ENCODE peak calls at places on chromosomes 2 and 18, in six cellular contexts. One of them, this sample, is unnamed. For H3K27me3, the result is how much of the 10 kb centered on the place peaks cover.

GRCh38 chr18:416928-417327 is 83.6 kb downstream of the COLEC12 start:
- DNase-seq in A673: no peak
- DNase-seq in PC-3: no peak
- DNase-seq in neural progenitor cell: no peak
- DNase-seq in Peyer's patch: no peak
- DNase-seq in IMR-90: no peak
- DNase-seq in this sample: no peak

GRCh38 chr2:96164459-96165184 is 19.4 kb upstream of the DUSP2 start:
- DNase-seq in A673: no peak
- DNase-seq in PC-3: no peak
- DNase-seq in neural progenitor cell: peak
- DNase-seq in Peyer's patch: no peak
- DNase-seq in IMR-90: no peak
- DNase-seq in this sample: peak

GRCh38 chr2:181628590-181629585 is 28.0 kb downstream of the CERKL start:
- DNase-seq in A673: peak
- DNase-seq in PC-3: no peak
- DNase-seq in neural progenitor cell: no peak
- DNase-seq in Peyer's patch: no peak
- DNase-seq in IMR-90: no peak
- DNase-seq in this sample: no peak

GRCh38 chr18:78021196-78021595 is 771.5 kb downstream of the GALR1 start:
- DNase-seq in A673: no peak
- DNase-seq in PC-3: no peak
- DNase-seq in neural progenitor cell: peak
- DNase-seq in Peyer's patch: no peak
- DNase-seq in IMR-90: no peak
- DNase-seq in this sample: no peak

GRCh38 chr18:36509646-36510197 is 212.2 kb downstream of the FHOD3 start:
- DNase-seq in A673: no peak
- DNase-seq in PC-3: no peak
- DNase-seq in neural progenitor cell: no peak
- DNase-seq in Peyer's patch: no peak
- DNase-seq in IMR-90: no peak
- DNase-seq in this sample: no peak

GRCh38 chr2:100317634-100318033 is 4.7 kb downstream of the LONRF2 start:
- DNase-seq in A673: no peak
- DNase-seq in PC-3: peak
- DNase-seq in neural progenitor cell: peak
- DNase-seq in Peyer's patch: no peak
- DNase-seq in IMR-90: no peak
- DNase-seq in this sample: no peak

GRCh38 chr2:42925742-42926437 is 133.5 kb upstream of the HAAO start:
- DNase-seq in A673: no peak
- DNase-seq in PC-3: no peak
- DNase-seq in neural progenitor cell: peak
- DNase-seq in Peyer's patch: no peak
- DNase-seq in IMR-90: no peak
- DNase-seq in this sample: no peak

GRCh38 chr2:172299741-172300140 is 127.6 kb upstream of the ITGA6 start:
- DNase-seq in A673: no peak
- DNase-seq in PC-3: peak
- DNase-seq in neural progenitor cell: no peak
- DNase-seq in Peyer's patch: no peak
- DNase-seq in IMR-90: peak
- DNase-seq in this sample: no peak

GRCh38 chr2:10091182-10091932 is 11.1 kb upstream of the CYS1 start:
- DNase-seq in A673: no peak
- DNase-seq in PC-3: no peak
- DNase-seq in neural progenitor cell: no peak
- DNase-seq in Peyer's patch: peak
- DNase-seq in IMR-90: no peak
- DNase-seq in this sample: no peak
- H3K4me3 ChIP-seq in A673: no peak
- H3K4me3 ChIP-seq in PC-3: no peak
- H3K4me3 ChIP-seq in neural progenitor cell: no peak
- H3K4me3 ChIP-seq in Peyer's patch: peak
- H3K4me3 ChIP-seq in IMR-90: no peak
- H3K4me3 ChIP-seq in this sample: peak

GRCh38 chr2:3424171-3424795 is 44.8 kb downstream of the TRAPPC12 start:
- DNase-seq in A673: no peak
- DNase-seq in PC-3: no peak
- DNase-seq in neural progenitor cell: no peak
- DNase-seq in Peyer's patch: no peak
- DNase-seq in IMR-90: no peak
- DNase-seq in this sample: no peak
- TF ChIP-seq CTCF in A673: no peak
- TF ChIP-seq CTCF in PC-3: peak
- TF ChIP-seq CTCF in neural progenitor cell: peak
- TF ChIP-seq CTCF in Peyer's patch: no peak
- TF ChIP-seq CTCF in IMR-90: no peak
- TF ChIP-seq CTCF in this sample: no peak

GRCh38 chr2:70964596-70965386 is 13.6 kb upstream of the ANKRD53 start:
- DNase-seq in A673: no peak
- DNase-seq in PC-3: no peak
- DNase-seq in neural progenitor cell: peak
- DNase-seq in Peyer's patch: peak
- DNase-seq in IMR-90: peak
- DNase-seq in this sample: peak
- H3K27me3 ChIP-seq in A673: under half
- H3K27me3 ChIP-seq in PC-3: under half
- H3K27me3 ChIP-seq in neural progenitor cell: half or more
- H3K27me3 ChIP-seq in Peyer's patch: under half
- H3K27me3 ChIP-seq in IMR-90: under half
- H3K27me3 ChIP-seq in this sample: under half

DNA sequence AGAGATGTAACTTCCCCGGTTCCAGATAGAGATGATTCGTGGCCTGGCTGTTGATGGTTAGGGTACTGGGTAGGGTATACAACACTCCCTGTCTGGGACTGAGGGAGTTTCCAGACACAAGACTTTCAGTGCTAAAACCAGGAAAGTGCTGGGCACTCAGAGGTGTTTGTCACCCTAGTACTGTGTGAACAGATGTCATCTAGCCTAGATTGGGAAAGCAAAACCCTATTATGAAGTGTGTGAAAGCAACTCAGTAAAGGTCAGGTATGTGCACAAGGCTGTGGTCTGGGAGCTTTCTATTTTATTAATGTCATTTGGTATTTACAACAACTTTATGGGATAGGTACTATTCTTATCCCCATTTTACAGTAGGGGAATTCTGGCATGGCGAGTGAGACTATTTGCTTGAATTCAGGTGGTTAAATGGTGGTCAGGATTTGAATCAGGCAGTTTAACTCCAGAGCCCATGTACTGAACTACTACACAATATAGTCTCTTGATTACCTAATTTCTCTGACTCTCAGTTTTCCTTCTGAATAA is 2.6 kb downstream of the BZW1 start:
- DNase-seq in A673: no peak
- DNase-seq in PC-3: no peak
- DNase-seq in neural progenitor cell: no peak
- DNase-seq in Peyer's patch: no peak
- DNase-seq in IMR-90: no peak
- DNase-seq in this sample: peak
- H3K4me3 ChIP-seq in A673: no peak
- H3K4me3 ChIP-seq in PC-3: peak
- H3K4me3 ChIP-seq in neural progenitor cell: no peak
- H3K4me3 ChIP-seq in Peyer's patch: no peak
- H3K4me3 ChIP-seq in IMR-90: no peak
- H3K4me3 ChIP-seq in this sample: peak

GRCh38 chr2:29314816-29315571 is 199.8 kb downstream of the CLIP4 start:
- DNase-seq in A673: peak
- DNase-seq in PC-3: peak
- DNase-seq in neural progenitor cell: peak
- DNase-seq in Peyer's patch: no peak
- DNase-seq in IMR-90: no peak
- DNase-seq in this sample: peak
- TF ChIP-seq CTCF in A673: peak
- TF ChIP-seq CTCF in PC-3: peak
- TF ChIP-seq CTCF in neural progenitor cell: no peak
- TF ChIP-seq CTCF in Peyer's patch: no peak
- TF ChIP-seq CTCF in IMR-90: no peak
- TF ChIP-seq CTCF in this sample: peak

GRCh38 chr2:98399112-98399511 is 45.5 kb upstream of the INPP4A start:
- DNase-seq in A673: no peak
- DNase-seq in PC-3: no peak
- DNase-seq in neural progenitor cell: no peak
- DNase-seq in Peyer's patch: no peak
- DNase-seq in IMR-90: no peak
- DNase-seq in this sample: no peak
- H3K27me3 ChIP-seq in A673: half or more
- H3K27me3 ChIP-seq in PC-3: under half
- H3K27me3 ChIP-seq in neural progenitor cell: under half
- H3K27me3 ChIP-seq in Peyer's patch: under half
- H3K27me3 ChIP-seq in IMR-90: under half
- H3K27me3 ChIP-seq in this sample: under half

DNA sequence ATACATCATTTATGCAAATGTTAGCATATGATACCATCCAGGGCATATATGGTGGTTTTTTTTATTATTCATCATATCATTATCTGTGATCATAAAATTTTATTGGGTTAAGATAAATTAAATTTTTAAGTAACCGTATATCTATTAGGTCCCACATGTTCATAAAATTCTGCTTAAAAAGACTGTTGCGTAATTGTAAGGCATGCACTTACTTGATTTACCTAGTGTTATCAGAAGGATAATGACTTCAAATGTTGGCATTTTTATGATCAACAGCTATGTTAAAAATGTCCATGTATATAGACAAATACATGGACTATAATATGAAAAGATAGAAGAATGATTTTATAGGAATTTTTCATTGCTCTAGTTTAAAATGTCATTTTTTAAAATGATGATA is 1625.5 kb upstream of the CELF4 start:
- DNase-seq in A673: no peak
- DNase-seq in PC-3: no peak
- DNase-seq in neural progenitor cell: no peak
- DNase-seq in Peyer's patch: no peak
- DNase-seq in IMR-90: no peak
- DNase-seq in this sample: no peak
- H3K4me3 ChIP-seq in A673: no peak
- H3K4me3 ChIP-seq in PC-3: no peak
- H3K4me3 ChIP-seq in neural progenitor cell: no peak
- H3K4me3 ChIP-seq in Peyer's patch: no peak
- H3K4me3 ChIP-seq in IMR-90: no peak
- H3K4me3 ChIP-seq in this sample: no peak

This sample was measured in GM06990.